ENCODE peak calls at places on chromosome 15, in four cellular contexts. M is CD8-positive, alpha-beta T cell; I is AG09309; V is HepG2. Z is an unnamed sample.

GRCh38 chr15:57227181-57227580 is 149.1 kb upstream of the CGNL1 start:
- DNase-seq in I (no peak), V (no peak), M (no peak), Z (no peak)

GRCh38 chr15:65954289-65954741 is 85.0 kb downstream of the RAB11A start:
- DNase-seq in M (no peak), I (no peak), V (no peak), Z (no peak)

GRCh38 chr15:26974120-26974780 is 3.3 kb downstream of the GABRG3 start:
- DNase-seq in V (peak), I (no peak), M (no peak), Z (peak)

GRCh38 chr15:40937762-40938529 is 8.8 kb downstream of the DLL4 start:
- DNase-seq in I (no peak), V (no peak), M (no peak), Z (no peak)

GRCh38 chr15:80875568-80875967 is 96.4 kb downstream of the CEMIP start:
- DNase-seq in V (no peak), I (no peak), M (no peak), Z (no peak)

GRCh38 chr15:92091155-92091734 is 237.7 kb downstream of the SLCO3A1 start:
- DNase-seq in V (peak), I (no peak), M (no peak), Z (peak)

GRCh38 chr15:62021991-62022600 is 38.2 kb downstream of the VPS13C start:
- DNase-seq in V (peak), I (no peak), M (no peak), Z (no peak)

GRCh38 chr15:80777137-80777536 is 2.0 kb upstream of the CEMIP start:
- DNase-seq in I (peak), M (no peak), V (no peak), Z (peak)

GRCh38 chr15:89174476-89174875 is 46.9 kb downstream of the RLBP1 start:
- DNase-seq in V (no peak), M (no peak), I (no peak), Z (no peak)

GRCh38 chr15:93179072-93179471 is 90.1 kb upstream of the RGMA start:
- DNase-seq in V (no peak), I (no peak), M (no peak), Z (peak)

GRCh38 chr15:88646088-88646405 is 7.2 kb downstream of the ISG20 start:
- DNase-seq in M (no peak), I (no peak), V (no peak), Z (no peak)

GRCh38 chr15:35293353-35294130 is 208.4 kb upstream of the NANOGP8 start:
- DNase-seq in V (peak), M (no peak), I (peak), Z (peak)

GRCh38 chr15:58459045-58459444 is 27.3 kb downstream of the LIPC start:
- DNase-seq in M (no peak), I (no peak), V (no peak), Z (no peak)

GRCh38 chr15:34942363-34942762 is 27.2 kb downstream of the AQR start:
- DNase-seq in M (no peak), I (no peak), V (no peak), Z (no peak)

GRCh38 chr15:66834863-66835557 is 133.0 kb downstream of the SMAD6 start:
- DNase-seq in V (no peak), I (no peak), M (no peak), Z (no peak)

GRCh38 chr15:81294501-81294850 is 29.5 kb downstream of the STARD5 start:
- DNase-seq in V (no peak), I (no peak), M (no peak), Z (no peak)

GRCh38 chr15:75201609-75202250 is at the start of gene C15orf39:
- DNase-seq in I (peak), M (peak), V (peak), Z (peak)

GRCh38 chr15:40252438-40253178 is 13.7 kb downstream of the PAK6 start:
- DNase-seq in M (no peak), V (no peak), I (no peak), Z (peak)

GRCh38 chr15:89052474-89052873 is 35.8 kb upstream of the ABHD2 start:
- DNase-seq in M (no peak), I (peak), V (no peak), Z (no peak)

GRCh38 chr15:41557673-41558399 is 1.2 kb upstream of the TYRO3 start:
- DNase-seq in V (peak), I (no peak), M (peak), Z (peak)

GRCh38 chr15:93035953-93036810 is 52.8 kb downstream of the RGMA start:
- DNase-seq in M (no peak), V (peak), I (no peak), Z (peak)

GRCh38 chr15:80105193-80105984 is 45.9 kb downstream of the ZFAND6 start:
- DNase-seq in M (no peak), I (peak), V (no peak), Z (peak)

Z was measured in hepatocyte.